ENCODE peak calls at places on chromosomes 2 and 18, in five cellular contexts. One of them, this sample, is unnamed.

GRCh38 chr2:221958224-221958623 is 340.6 kb downstream of the PAX3 start:
- DNase-seq in cardiac fibroblast: peak; percentile 6
- DNase-seq in tibial nerve: no peak
- DNase-seq in A549: peak; percentile 3
- DNase-seq in pancreas: no peak
- DNase-seq in this sample: no peak

GRCh38 chr2:15674637-15675455 is 83.2 kb downstream of the DDX1 start:
- DNase-seq in cardiac fibroblast: no peak
- DNase-seq in tibial nerve: no peak
- DNase-seq in A549: peak; percentile 51
- DNase-seq in pancreas: no peak
- DNase-seq in this sample: no peak

GRCh38 chr2:226977775-226978190 is 141.9 kb downstream of the RHBDD1 start:
- DNase-seq in cardiac fibroblast: peak; percentile 60
- DNase-seq in tibial nerve: no peak
- DNase-seq in A549: no peak
- DNase-seq in pancreas: no peak
- DNase-seq in this sample: no peak

GRCh38 chr18:31088532-31088931 is 13.7 kb downstream of the DSC2 start:
- DNase-seq in cardiac fibroblast: no peak
- DNase-seq in tibial nerve: no peak
- DNase-seq in A549: no peak
- DNase-seq in pancreas: no peak
- DNase-seq in this sample: no peak

GRCh38 chr2:229562472-229563127 is 151.8 kb downstream of the DNER start:
- DNase-seq in cardiac fibroblast: no peak
- DNase-seq in tibial nerve: no peak
- DNase-seq in A549: no peak
- DNase-seq in pancreas: no peak
- DNase-seq in this sample: no peak

GRCh38 chr2:195364015-195364965 is 292.7 kb upstream of the SLC39A10 start:
- DNase-seq in cardiac fibroblast: peak; percentile 85
- DNase-seq in tibial nerve: no peak
- DNase-seq in A549: peak; percentile 34
- DNase-seq in pancreas: no peak
- DNase-seq in this sample: no peak

GRCh38 chr2:26849056-26850001 is 1.4 kb downstream of the DPYSL5 start:
- DNase-seq in cardiac fibroblast: no peak
- DNase-seq in tibial nerve: no peak
- DNase-seq in A549: no peak
- DNase-seq in pancreas: no peak
- DNase-seq in this sample: no peak

GRCh38 chr2:147482111-147482510 is 362.7 kb upstream of the ACVR2A start:
- DNase-seq in cardiac fibroblast: no peak
- DNase-seq in tibial nerve: no peak
- DNase-seq in A549: no peak
- DNase-seq in pancreas: no peak
- DNase-seq in this sample: no peak

GRCh38 chr2:235086481-235087184 is 134.8 kb downstream of the SH3BP4 start:
- DNase-seq in cardiac fibroblast: no peak
- DNase-seq in tibial nerve: no peak
- DNase-seq in A549: no peak
- DNase-seq in pancreas: no peak
- DNase-seq in this sample: no peak

GRCh38 chr2:63665091-63665490 is 76.3 kb downstream of the MDH1 start:
- DNase-seq in cardiac fibroblast: no peak
- DNase-seq in tibial nerve: no peak
- DNase-seq in A549: no peak
- DNase-seq in pancreas: no peak
- DNase-seq in this sample: no peak

GRCh38 chr2:212354382-212354781 is 184.2 kb downstream of the ERBB4 start:
- DNase-seq in cardiac fibroblast: no peak
- DNase-seq in tibial nerve: no peak
- DNase-seq in A549: no peak
- DNase-seq in pancreas: no peak
- DNase-seq in this sample: no peak

GRCh38 chr2:217247511-217247910 is 387.6 kb upstream of the TNP1 start:
- DNase-seq in cardiac fibroblast: no peak
- DNase-seq in tibial nerve: no peak
- DNase-seq in A549: no peak
- DNase-seq in pancreas: no peak
- DNase-seq in this sample: no peak

GRCh38 chr2:42252464-42252863 is 83.3 kb downstream of the EML4 start:
- DNase-seq in cardiac fibroblast: no peak
- DNase-seq in tibial nerve: no peak
- DNase-seq in A549: no peak
- DNase-seq in pancreas: no peak
- DNase-seq in this sample: no peak

GRCh38 chr18:36786686-36787085 is 42.1 kb downstream of the TPGS2 start:
- DNase-seq in cardiac fibroblast: peak; percentile 84
- DNase-seq in tibial nerve: peak; percentile 42
- DNase-seq in A549: peak; percentile 3
- DNase-seq in pancreas: peak; percentile 43
- DNase-seq in this sample: no peak

GRCh38 chr2:145777297-145777696 is 1257.4 kb upstream of the ZEB2 start:
- DNase-seq in cardiac fibroblast: peak; percentile 80
- DNase-seq in tibial nerve: no peak
- DNase-seq in A549: peak; percentile 60
- DNase-seq in pancreas: no peak
- DNase-seq in this sample: no peak

GRCh38 chr2:168715849-168716248 is 86.6 kb upstream of the NOSTRIN start:
- DNase-seq in cardiac fibroblast: no peak
- DNase-seq in tibial nerve: no peak
- DNase-seq in A549: no peak
- DNase-seq in pancreas: no peak
- DNase-seq in this sample: no peak

GRCh38 chr2:78147466-78147865 is 625.3 kb upstream of the LRRTM4 start:
- DNase-seq in cardiac fibroblast: no peak
- DNase-seq in tibial nerve: no peak
- DNase-seq in A549: no peak
- DNase-seq in pancreas: no peak
- DNase-seq in this sample: no peak

GRCh38 chr2:201122276-201122675 is 6.3 kb downstream of the CFLAR start:
- DNase-seq in cardiac fibroblast: peak; percentile 78
- DNase-seq in tibial nerve: no peak
- DNase-seq in A549: no peak
- DNase-seq in pancreas: no peak
- DNase-seq in this sample: no peak

GRCh38 chr2:222440670-222441422 is 16.5 kb downstream of the SGPP2 start:
- DNase-seq in cardiac fibroblast: peak; percentile 59
- DNase-seq in tibial nerve: no peak
- DNase-seq in A549: peak; percentile 18
- DNase-seq in pancreas: no peak
- DNase-seq in this sample: no peak

GRCh38 chr18:3603460-3604259 is 153.7 kb downstream of the TGIF1 start:
- DNase-seq in cardiac fibroblast: peak; percentile 98
- DNase-seq in tibial nerve: no peak
- DNase-seq in A549: peak; percentile 94
- DNase-seq in pancreas: peak; percentile 63
- DNase-seq in this sample: no peak

GRCh38 chr2:125870264-125870663 is 785.7 kb upstream of the GYPC start:
- DNase-seq in cardiac fibroblast: no peak
- DNase-seq in tibial nerve: no peak
- DNase-seq in A549: no peak
- DNase-seq in pancreas: no peak
- DNase-seq in this sample: no peak

GRCh38 chr2:96914332-96914731 is 44.5 kb upstream of the SEMA4C start:
- DNase-seq in cardiac fibroblast: peak; percentile 58
- DNase-seq in tibial nerve: no peak
- DNase-seq in A549: no peak
- DNase-seq in pancreas: no peak
- DNase-seq in this sample: no peak

GRCh38 chr2:172995323-172996244 is 80.1 kb upstream of the MAP3K20 start:
- DNase-seq in cardiac fibroblast: peak; percentile 85
- DNase-seq in tibial nerve: no peak
- DNase-seq in A549: peak; percentile 97
- DNase-seq in pancreas: no peak
- DNase-seq in this sample: no peak

GRCh38 chr2:11123856-11124759 is 31.2 kb upstream of the SLC66A3 start:
- DNase-seq in cardiac fibroblast: peak; percentile 61
- DNase-seq in tibial nerve: no peak
- DNase-seq in A549: peak; percentile 77
- DNase-seq in pancreas: peak; percentile 82
- DNase-seq in this sample: peak; percentile 63

GRCh38 chr2:217530399-217531100 is 472.2 kb downstream of the TNS1 start:
- DNase-seq in cardiac fibroblast: no peak
- DNase-seq in tibial nerve: no peak
- DNase-seq in A549: no peak
- DNase-seq in pancreas: peak; percentile 18
- DNase-seq in this sample: no peak

GRCh38 chr18:33757037-33757436 is 179.0 kb downstream of the ASXL3 start:
- DNase-seq in cardiac fibroblast: peak; percentile 48
- DNase-seq in tibial nerve: no peak
- DNase-seq in A549: no peak
- DNase-seq in pancreas: no peak
- DNase-seq in this sample: no peak

GRCh38 chr2:202161106-202161836 is 77.1 kb downstream of the SUMO1 start:
- DNase-seq in cardiac fibroblast: no peak
- DNase-seq in tibial nerve: no peak
- DNase-seq in A549: no peak
- DNase-seq in pancreas: no peak
- DNase-seq in this sample: no peak

GRCh38 chr2:42957109-42958035 is 165.0 kb upstream of the HAAO start:
- DNase-seq in cardiac fibroblast: no peak
- DNase-seq in tibial nerve: no peak
- DNase-seq in A549: no peak
- DNase-seq in pancreas: no peak
- DNase-seq in this sample: no peak

GRCh38 chr2:219072741-219073140 is 12.0 kb upstream of the IHH start:
- DNase-seq in cardiac fibroblast: no peak
- DNase-seq in tibial nerve: no peak
- DNase-seq in A549: no peak
- DNase-seq in pancreas: no peak
- DNase-seq in this sample: no peak

GRCh38 chr2:63270717-63271116 is 220.1 kb downstream of the OTX1 start:
- DNase-seq in cardiac fibroblast: no peak
- DNase-seq in tibial nerve: no peak
- DNase-seq in A549: no peak
- DNase-seq in pancreas: no peak
- DNase-seq in this sample: no peak

GRCh38 chr2:75528221-75528977 is 32.3 kb downstream of the EVA1A start:
- DNase-seq in cardiac fibroblast: no peak
- DNase-seq in tibial nerve: no peak
- DNase-seq in A549: peak; percentile 14
- DNase-seq in pancreas: no peak
- DNase-seq in this sample: no peak

GRCh38 chr2:203782262-203782976 is 76.0 kb downstream of the CD28 start:
- DNase-seq in cardiac fibroblast: peak; percentile 98
- DNase-seq in tibial nerve: no peak
- DNase-seq in A549: peak; percentile 79
- DNase-seq in pancreas: no peak
- DNase-seq in this sample: peak; percentile 12

DNA sequence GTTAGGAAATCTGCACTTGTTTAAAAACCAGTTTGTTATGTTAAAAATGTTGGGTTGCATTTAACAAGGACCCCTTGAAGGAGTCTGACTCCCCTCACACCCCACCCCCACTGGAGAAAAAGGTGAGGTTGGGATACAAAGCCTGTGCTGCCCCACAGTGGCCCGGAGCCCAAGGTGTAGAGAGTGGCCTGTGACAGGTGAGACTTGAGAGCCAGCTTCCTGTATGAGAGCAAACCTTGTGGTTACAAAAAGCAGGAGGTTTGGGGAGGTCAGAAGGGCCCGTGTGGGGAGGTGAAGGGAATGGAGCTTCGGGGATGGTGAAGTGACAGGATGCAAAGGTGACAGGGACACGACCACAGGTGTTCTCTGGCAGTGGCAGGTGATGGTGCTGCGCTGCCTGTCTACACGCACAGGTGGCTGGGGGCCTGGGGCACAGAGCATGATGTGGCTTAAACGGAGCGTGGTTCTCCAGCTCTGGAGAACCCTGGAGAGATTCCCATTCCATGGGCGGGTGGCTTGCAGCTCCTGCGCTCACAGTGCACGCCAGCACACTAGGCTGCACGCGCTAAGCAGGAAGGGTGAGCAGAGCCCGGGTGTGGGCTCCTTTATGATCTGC is 29.0 kb downstream of the IMPA2 start:
- DNase-seq in cardiac fibroblast: no peak
- DNase-seq in tibial nerve: no peak
- DNase-seq in A549: no peak
- DNase-seq in pancreas: peak; percentile 70
- DNase-seq in this sample: no peak
- TF ChIP-seq CTCF in cardiac fibroblast: no peak
- TF ChIP-seq CTCF in tibial nerve: no peak
- TF ChIP-seq CTCF in A549: no peak
- TF ChIP-seq CTCF in pancreas: no peak
- TF ChIP-seq CTCF in this sample: no peak

GRCh38 chr18:39862341-39862740 is 2092.7 kb upstream of the PIK3C3 start:
- DNase-seq in cardiac fibroblast: peak; percentile 76
- DNase-seq in tibial nerve: no peak
- DNase-seq in A549: no peak
- DNase-seq in pancreas: no peak
- DNase-seq in this sample: no peak

GRCh38 chr18:39863916-39864315 is 2091.1 kb upstream of the PIK3C3 start:
- DNase-seq in cardiac fibroblast: no peak
- DNase-seq in tibial nerve: no peak
- DNase-seq in A549: no peak
- DNase-seq in pancreas: no peak
- DNase-seq in this sample: no peak
- H3K4me3 ChIP-seq in cardiac fibroblast: no peak overlapping the region
- H3K4me3 ChIP-seq in tibial nerve: no peak overlapping the region
- H3K4me3 ChIP-seq in A549: no peak overlapping the region
- H3K4me3 ChIP-seq in pancreas: no peak overlapping the region
- H3K4me3 ChIP-seq in this sample: no peak overlapping the region

DNA sequence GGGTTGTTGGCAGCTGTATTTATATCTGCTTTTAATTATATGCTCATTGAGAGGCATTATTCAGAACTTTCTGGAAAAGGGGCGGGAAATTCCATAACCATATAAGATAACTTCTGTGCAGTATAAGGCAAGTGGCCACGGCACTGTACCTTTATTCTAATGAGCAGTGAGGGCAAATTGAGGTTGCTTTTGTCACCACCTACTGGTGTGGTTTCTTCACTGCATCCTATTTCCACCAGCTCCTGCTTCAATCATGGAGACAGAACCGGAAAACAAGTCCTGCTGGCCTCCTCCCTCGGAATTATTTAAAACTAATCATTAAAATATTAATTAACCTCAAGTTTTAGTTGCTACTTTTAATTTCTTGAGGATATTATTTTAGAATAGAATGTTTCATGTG is 759.4 kb downstream of the CBLN2 start:
- DNase-seq in cardiac fibroblast: peak; percentile 35
- DNase-seq in tibial nerve: no peak
- DNase-seq in A549: peak; percentile 2
- DNase-seq in pancreas: no peak
- DNase-seq in this sample: no peak
- TF ChIP-seq CTCF in cardiac fibroblast: peak; percentile 50
- TF ChIP-seq CTCF in tibial nerve: no peak
- TF ChIP-seq CTCF in A549: no peak
- TF ChIP-seq CTCF in pancreas: no peak
- TF ChIP-seq CTCF in this sample: no peak

DNA sequence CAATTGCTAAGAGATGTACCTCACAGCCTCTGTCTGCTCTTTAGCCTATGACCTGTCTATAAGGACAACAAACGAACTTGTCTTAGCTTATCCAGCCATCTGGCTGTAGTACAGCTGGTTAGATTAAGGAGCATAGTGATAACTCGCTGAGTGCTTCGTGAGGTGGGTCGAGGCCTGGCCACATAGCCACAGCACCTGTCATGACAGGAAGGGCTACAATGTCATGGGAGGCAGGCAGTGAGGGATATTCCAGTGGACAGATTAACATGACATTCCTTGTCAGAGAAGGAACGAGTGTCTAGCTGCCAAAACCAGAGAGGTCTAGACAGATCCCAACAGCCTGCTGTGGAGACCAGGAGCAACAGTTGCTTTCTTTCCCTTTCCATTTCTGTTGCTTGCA is 133.3 kb downstream of the ALK start:
- DNase-seq in cardiac fibroblast: no peak
- DNase-seq in tibial nerve: no peak
- DNase-seq in A549: no peak
- DNase-seq in pancreas: no peak
- DNase-seq in this sample: no peak
- H3K4me3 ChIP-seq in cardiac fibroblast: no peak overlapping the region
- H3K4me3 ChIP-seq in tibial nerve: no peak overlapping the region
- H3K4me3 ChIP-seq in A549: no peak overlapping the region
- H3K4me3 ChIP-seq in pancreas: no peak overlapping the region
- H3K4me3 ChIP-seq in this sample: no peak overlapping the region